ENCODE peak calls at places on chromosomes 6 and 20, in seven cellular contexts. One of them, this sample, is unnamed.

GRCh38 chr6:163243083-163243482 is 171.4 kb upstream of the QKI start:
- DNase-seq in MM.1S: no peak
- DNase-seq in GM13977: no peak
- DNase-seq in activated CD4-positive, alpha-beta T cell treated with anti-CD3 and anti-CD28 coated beads, Interleukin-2, amount 50 U/mL, for 48 hours: no peak
- DNase-seq in left ventricle myocardium superior: peak
- DNase-seq in heart left ventricle: no peak
- DNase-seq in left lobe of liver: no peak
- DNase-seq in this sample: no peak

GRCh38 chr6:108492131-108492766 is 68.5 kb upstream of the FOXO3 start:
- DNase-seq in MM.1S: peak
- DNase-seq in GM13977: peak
- DNase-seq in activated CD4-positive, alpha-beta T cell treated with anti-CD3 and anti-CD28 coated beads, Interleukin-2, amount 50 U/mL, for 48 hours: no peak
- DNase-seq in left ventricle myocardium superior: no peak
- DNase-seq in heart left ventricle: no peak
- DNase-seq in left lobe of liver: no peak
- DNase-seq in this sample: no peak

GRCh38 chr6:134550604-134551003 is 232.7 kb upstream of the SGK1 start:
- DNase-seq in MM.1S: no peak
- DNase-seq in GM13977: no peak
- DNase-seq in activated CD4-positive, alpha-beta T cell treated with anti-CD3 and anti-CD28 coated beads, Interleukin-2, amount 50 U/mL, for 48 hours: no peak
- DNase-seq in left ventricle myocardium superior: no peak
- DNase-seq in heart left ventricle: peak
- DNase-seq in left lobe of liver: no peak
- DNase-seq in this sample: no peak

GRCh38 chr6:21887301-21888185 is 294.0 kb downstream of the SOX4 start:
- DNase-seq in MM.1S: no peak
- DNase-seq in GM13977: no peak
- DNase-seq in activated CD4-positive, alpha-beta T cell treated with anti-CD3 and anti-CD28 coated beads, Interleukin-2, amount 50 U/mL, for 48 hours: no peak
- DNase-seq in left ventricle myocardium superior: peak
- DNase-seq in heart left ventricle: no peak
- DNase-seq in left lobe of liver: no peak
- DNase-seq in this sample: no peak

GRCh38 chr6:127146935-127147334 is 28.5 kb downstream of the RSPO3 start:
- DNase-seq in MM.1S: no peak
- DNase-seq in GM13977: no peak
- DNase-seq in activated CD4-positive, alpha-beta T cell treated with anti-CD3 and anti-CD28 coated beads, Interleukin-2, amount 50 U/mL, for 48 hours: no peak
- DNase-seq in left ventricle myocardium superior: no peak
- DNase-seq in heart left ventricle: no peak
- DNase-seq in left lobe of liver: no peak
- DNase-seq in this sample: no peak

GRCh38 chr20:40634891-40635290 is 54.1 kb downstream of the MAFB start:
- DNase-seq in MM.1S: no peak
- DNase-seq in GM13977: no peak
- DNase-seq in activated CD4-positive, alpha-beta T cell treated with anti-CD3 and anti-CD28 coated beads, Interleukin-2, amount 50 U/mL, for 48 hours: no peak
- DNase-seq in left ventricle myocardium superior: no peak
- DNase-seq in heart left ventricle: no peak
- DNase-seq in left lobe of liver: peak
- DNase-seq in this sample: no peak

GRCh38 chr6:42417641-42418112 is 34.0 kb downstream of the TRERF1 start:
- DNase-seq in MM.1S: no peak
- DNase-seq in GM13977: no peak
- DNase-seq in activated CD4-positive, alpha-beta T cell treated with anti-CD3 and anti-CD28 coated beads, Interleukin-2, amount 50 U/mL, for 48 hours: peak
- DNase-seq in left ventricle myocardium superior: no peak
- DNase-seq in heart left ventricle: no peak
- DNase-seq in left lobe of liver: no peak
- DNase-seq in this sample: no peak

GRCh38 chr6:41494212-41495115 is 51.7 kb upstream of the FOXP4 start:
- DNase-seq in MM.1S: no peak
- DNase-seq in GM13977: no peak
- DNase-seq in activated CD4-positive, alpha-beta T cell treated with anti-CD3 and anti-CD28 coated beads, Interleukin-2, amount 50 U/mL, for 48 hours: no peak
- DNase-seq in left ventricle myocardium superior: no peak
- DNase-seq in heart left ventricle: no peak
- DNase-seq in left lobe of liver: no peak
- DNase-seq in this sample: no peak

GRCh38 chr6:163383912-163384311 is 30.6 kb upstream of the QKI start:
- DNase-seq in MM.1S: no peak
- DNase-seq in GM13977: no peak
- DNase-seq in activated CD4-positive, alpha-beta T cell treated with anti-CD3 and anti-CD28 coated beads, Interleukin-2, amount 50 U/mL, for 48 hours: no peak
- DNase-seq in left ventricle myocardium superior: no peak
- DNase-seq in heart left ventricle: no peak
- DNase-seq in left lobe of liver: no peak
- DNase-seq in this sample: no peak

GRCh38 chr6:52361347-52361944 is 505 bp upstream of the PAQR8 start:
- DNase-seq in MM.1S: no peak
- DNase-seq in GM13977: peak
- DNase-seq in activated CD4-positive, alpha-beta T cell treated with anti-CD3 and anti-CD28 coated beads, Interleukin-2, amount 50 U/mL, for 48 hours: peak
- DNase-seq in left ventricle myocardium superior: peak
- DNase-seq in heart left ventricle: no peak
- DNase-seq in left lobe of liver: no peak
- DNase-seq in this sample: no peak

GRCh38 chr6:111361648-111362047 is 121.4 kb downstream of the REV3L start:
- DNase-seq in MM.1S: no peak
- DNase-seq in GM13977: no peak
- DNase-seq in activated CD4-positive, alpha-beta T cell treated with anti-CD3 and anti-CD28 coated beads, Interleukin-2, amount 50 U/mL, for 48 hours: no peak
- DNase-seq in left ventricle myocardium superior: no peak
- DNase-seq in heart left ventricle: no peak
- DNase-seq in left lobe of liver: no peak
- DNase-seq in this sample: no peak

GRCh38 chr20:48025661-48026060 is 240.4 kb upstream of the SULF2 start:
- DNase-seq in MM.1S: no peak
- DNase-seq in GM13977: no peak
- DNase-seq in activated CD4-positive, alpha-beta T cell treated with anti-CD3 and anti-CD28 coated beads, Interleukin-2, amount 50 U/mL, for 48 hours: no peak
- DNase-seq in left ventricle myocardium superior: no peak
- DNase-seq in heart left ventricle: no peak
- DNase-seq in left lobe of liver: no peak
- DNase-seq in this sample: no peak

GRCh38 chr20:11780765-11781369 is 136.8 kb upstream of the BTBD3 start:
- DNase-seq in MM.1S: no peak
- DNase-seq in GM13977: peak
- DNase-seq in activated CD4-positive, alpha-beta T cell treated with anti-CD3 and anti-CD28 coated beads, Interleukin-2, amount 50 U/mL, for 48 hours: no peak
- DNase-seq in left ventricle myocardium superior: no peak
- DNase-seq in heart left ventricle: no peak
- DNase-seq in left lobe of liver: no peak
- DNase-seq in this sample: no peak

This sample was measured in coronary artery.